ENCODE peak calls at places on chromosomes 1 and 21, in five cellular contexts. S, F, K, Z and P are unnamed samples. For H3K4me1, the result is how much of the 10 kb centered on the place peaks cover.

GRCh38 chr1:239816090-239816812 is 275.4 kb upstream of the FMN2 start:
- DNase-seq in Z (no peak), S (no peak), F (peak), K (peak), P (peak)

GRCh38 chr1:185008746-185009360 is 34.5 kb upstream of the NIBAN1 start:
- DNase-seq in S (no peak), Z (no peak), F (no peak), K (no peak), P (no peak)

GRCh38 chr1:34885405-34886247 is 26.1 kb upstream of the SMIM12 start:
- DNase-seq in F (peak), Z (peak), K (no peak), S (peak), P (peak)

GRCh38 chr1:214840366-214840765 is 237.4 kb downstream of the CENPF start:
- DNase-seq in K (no peak), Z (no peak), S (no peak), F (no peak), P (no peak)

GRCh38 chr1:77889240-77889637 is 815 bp downstream of the NEXN start:
- DNase-seq in K (no peak), F (no peak), Z (no peak), S (no peak), P (no peak)

GRCh38 chr21:28587748-28588147 is 404.9 kb downstream of the LTN1 start:
- DNase-seq in Z (no peak), K (no peak), F (no peak), S (no peak), P (no peak)

GRCh38 chr1:32400876-32401631 is 6.8 kb upstream of the BSDC1 start:
- DNase-seq in Z (peak), K (peak), F (peak), S (peak), P (peak)

GRCh38 chr1:62800274-62800673 is 16.3 kb downstream of the ATG4C start:
- DNase-seq in K (no peak), S (no peak), F (no peak), Z (no peak), P (no peak)

GRCh38 chr1:172041689-172042088 is 200.4 kb downstream of the DNM3 start:
- DNase-seq in Z (no peak), K (no peak), F (no peak), S (no peak), P (no peak)

GRCh38 chr21:41064325-41064724 is 103.6 kb upstream of the BACE2 start:
- DNase-seq in F (no peak), K (no peak), S (no peak), Z (no peak), P (no peak)

GRCh38 chr1:77664923-77665516 is 17.4 kb downstream of the ZZZ3 start:
- DNase-seq in F (no peak), K (no peak), Z (no peak), S (no peak), P (no peak)

GRCh38 chr1:164780111-164780510 is 221.1 kb downstream of the PBX1 start:
- DNase-seq in F (no peak), Z (no peak), K (no peak), S (no peak), P (no peak)

GRCh38 chr1:58035523-58035922 is 511.0 kb downstream of the OMA1 start:
- DNase-seq in F (no peak), S (no peak), Z (no peak), K (no peak), P (no peak)

GRCh38 chr1:7387053-7387861 is 383.8 kb upstream of the VAMP3 start:
- DNase-seq in S (no peak), Z (peak), F (no peak), K (peak), P (peak)

GRCh38 chr1:44805311-44806024 is 1.7 kb downstream of the DYNLT4 start:
- DNase-seq in Z (no peak), S (peak), F (no peak), K (peak), P (peak)

GRCh38 chr1:241834733-241835377 is 13.1 kb upstream of the EXO1 start:
- DNase-seq in Z (no peak), F (no peak), S (no peak), K (no peak), P (no peak)

GRCh38 chr1:51671527-51672325 is 54.8 kb downstream of the OSBPL9 start:
- DNase-seq in K (no peak), S (no peak), Z (no peak), F (no peak), P (no peak)

GRCh38 chr1:214402583-214403216 is 121.7 kb downstream of the SMYD2 start:
- DNase-seq in Z (no peak), F (no peak), K (no peak), S (no peak), P (no peak)

GRCh38 chr1:101977266-101977665 is 19.5 kb downstream of the OLFM3 start:
- DNase-seq in K (no peak), Z (no peak), F (no peak), S (no peak), P (no peak)

GRCh38 chr1:43711049-43711448 is 3.7 kb downstream of the ST3GAL3 start:
- DNase-seq in K (no peak), F (no peak), Z (no peak), S (no peak), P (no peak)

GRCh38 chr1:71046891-71047634 is 553 bp downstream of the PTGER3 start:
- DNase-seq in Z (peak), K (peak), F (peak), S (peak), P (no peak)

GRCh38 chr1:228283043-228283371 is 75.2 kb downstream of the OBSCN start:
- DNase-seq in Z (no peak), K (peak), S (no peak), F (no peak), P (no peak)

GRCh38 chr1:18385239-18385790 is 95.4 kb upstream of the KLHDC7A start:
- DNase-seq in K (no peak), Z (no peak), F (no peak), S (no peak), P (peak)

GRCh38 chr21:14453339-14453738 is 70.4 kb upstream of the HSPA13 start:
- DNase-seq in F (no peak), S (no peak), K (no peak), Z (no peak), P (no peak)

GRCh38 chr1:32647308-32648134 is 2.8 kb downstream of the ZBTB8OS start:
- DNase-seq in F (no peak), S (no peak), K (no peak), Z (no peak), P (no peak)

GRCh38 chr1:94949681-94950661 is 23.1 kb upstream of the CNN3 start:
- DNase-seq in K (no peak), Z (no peak), F (peak), S (no peak), P (peak)

DNA sequence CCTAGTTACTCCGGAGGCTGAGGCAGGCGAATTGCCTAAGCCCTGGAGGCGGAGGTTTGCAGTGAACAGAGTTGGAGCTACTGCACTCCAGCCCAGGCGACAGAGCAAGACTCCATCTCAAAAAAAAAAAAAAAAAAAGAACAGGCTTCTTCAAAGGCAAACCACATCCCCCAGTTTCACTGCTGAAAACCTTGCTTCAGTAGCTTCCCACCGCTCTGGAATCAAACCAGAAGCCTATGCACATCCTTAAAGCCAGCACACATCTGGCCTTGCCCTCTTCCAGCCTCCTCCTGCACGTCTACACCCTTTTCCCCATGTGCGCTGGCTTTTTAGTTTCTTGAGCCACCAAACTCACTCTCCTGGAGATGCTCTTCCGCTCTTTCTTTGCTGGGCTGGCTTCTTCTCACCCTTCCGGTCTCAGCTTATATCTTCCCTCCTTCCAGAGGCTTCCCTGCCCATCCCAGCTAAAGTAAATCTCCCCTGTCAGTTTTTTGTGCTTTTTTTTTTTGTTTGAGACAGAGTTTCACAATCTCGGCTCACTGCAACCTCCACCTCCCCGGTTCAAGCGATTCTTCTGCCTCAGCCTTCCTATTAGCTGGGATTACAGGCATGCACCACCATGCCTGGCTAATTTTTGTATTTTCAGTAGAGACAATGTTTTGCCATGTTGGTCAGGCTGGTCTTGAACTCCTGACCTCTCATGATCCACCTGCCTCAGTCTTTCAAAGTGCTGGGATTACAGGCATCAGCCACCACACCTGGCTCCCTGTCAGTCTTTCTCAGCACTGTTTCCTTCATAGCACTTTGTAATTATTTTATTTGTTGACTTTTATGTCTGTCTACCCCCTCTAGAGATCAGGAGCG is 42.0 kb upstream of the ID3 start:
- DNase-seq in F (no peak), K (no peak), S (no peak), Z (no peak), P (no peak)
- H3K4me3 ChIP-seq in F (no peak), K (no peak), S (no peak), Z (no peak), P (no peak)

DNA sequence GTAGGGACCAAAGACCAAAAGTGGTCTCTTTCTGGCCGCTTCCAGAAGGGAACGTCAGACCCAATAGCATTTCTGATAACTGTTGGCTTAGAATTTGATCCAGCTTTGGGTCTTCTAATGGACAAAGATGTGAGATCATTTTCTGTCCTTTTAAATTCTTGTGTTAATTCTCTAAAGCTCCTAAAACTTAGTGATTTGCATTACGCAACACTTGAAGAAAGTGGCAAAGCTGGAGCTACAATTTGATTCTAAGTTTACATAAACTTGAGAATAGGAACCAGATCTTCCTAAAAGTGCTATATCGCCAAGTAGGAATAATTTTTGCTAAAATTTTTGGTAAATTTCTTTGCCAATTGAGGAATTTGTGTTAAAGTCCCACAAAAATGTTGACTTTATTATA is 21.6 kb upstream of the PLA2G4A start:
- DNase-seq in K (no peak), S (no peak), F (no peak), Z (no peak), P (no peak)
- TF ChIP-seq POLR2A in K (no peak), S (no peak), F (no peak), Z (no peak), P (no peak)

GRCh38 chr1:93670141-93670540 is 11.5 kb downstream of the BCAR3 start:
- DNase-seq in K (peak), F (no peak), S (no peak), Z (peak), P (peak)
- H3K4me1 ChIP-seq in K (half or more), F (under half), S (under half), Z (half or more), P (half or more)

GRCh38 chr1:27601771-27602509 is 2.0 kb downstream of the AHDC1 start:
- DNase-seq in K (no peak), F (peak), S (no peak), Z (peak), P (peak)

GRCh38 chr1:27603962-27604578 is at the start of gene AHDC1:
- DNase-seq in S (peak), Z (peak), F (peak), K (peak), P (peak)

GRCh38 chr1:27601321-27601770 is 2.6 kb downstream of the AHDC1 start:
- DNase-seq in Z (no peak), F (no peak), S (no peak), K (no peak), P (no peak)

GRCh38 chr1:27603320-27603961 is 503 bp downstream of the AHDC1 start:
- DNase-seq in Z (no peak), S (peak), F (peak), K (no peak), P (peak)

DNA sequence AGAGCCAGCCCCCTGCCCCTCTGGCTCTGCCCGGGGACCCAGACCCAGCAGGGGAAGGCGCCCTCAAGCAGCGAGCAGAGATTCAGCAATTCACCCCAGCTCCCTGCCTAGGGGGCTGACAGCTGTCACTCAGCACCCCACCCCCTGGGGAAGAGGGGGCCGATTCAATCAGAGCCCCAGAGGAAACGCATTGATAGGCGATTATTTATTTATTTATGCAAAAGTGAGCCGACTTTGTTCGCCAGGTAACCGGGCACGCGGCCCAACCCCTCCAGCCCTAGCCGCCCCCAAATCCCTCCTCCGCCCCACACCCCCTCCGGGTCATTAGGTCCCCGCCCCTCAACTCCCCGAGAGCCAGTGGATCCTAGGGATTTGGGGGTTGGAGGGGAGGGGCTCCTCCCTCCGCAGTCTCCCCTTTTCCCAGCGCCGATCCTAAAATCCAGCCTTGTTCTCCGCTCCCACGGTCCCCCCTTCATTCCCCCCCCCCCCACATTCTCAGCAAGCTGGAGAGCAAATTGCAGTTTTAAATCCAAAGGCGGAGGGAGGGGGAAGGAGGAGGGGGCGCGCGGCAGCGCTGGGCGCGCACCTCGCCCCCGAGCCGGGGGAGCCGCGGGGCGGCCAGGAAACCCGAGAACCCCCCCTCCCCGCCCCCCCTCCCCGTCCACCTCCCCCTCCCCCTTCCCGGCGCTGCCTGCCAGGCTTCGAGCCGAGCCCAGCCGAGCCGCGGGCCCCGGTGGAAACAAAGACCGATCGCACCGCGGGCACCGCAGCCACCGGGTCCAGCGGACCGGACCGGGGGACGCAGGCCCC is 1.2 kb downstream of the AHDC1 start:
- DNase-seq in S (peak), Z (peak), K (peak), F (peak), P (peak)
- H3K4me3 ChIP-seq in S (peak), Z (peak), K (peak), F (peak), P (peak)